ENCODE peak calls at places on chromosomes 7 and 10, in four cellular contexts. M, E, O and Z are unnamed samples. For H3K4me1, the result is how much of the 10 kb centered on the place peaks cover.

GRCh38 chr7:102165136-102165535 is 121.5 kb upstream of the SH2B2 start:
- DNase-seq in M (no peak), E (no peak), O (no peak), Z (no peak)

GRCh38 chr7:77757589-77757988 is 40.6 kb downstream of the TMEM60 start:
- DNase-seq in M (no peak), E (no peak), O (no peak), Z (no peak)

GRCh38 chr10:113718974-113719822 is 32.3 kb upstream of the PLEKHS1 start:
- DNase-seq in M (no peak), E (no peak), O (no peak), Z (no peak)

GRCh38 chr10:123553810-123554430 is 112.2 kb upstream of the GPR26 start:
- DNase-seq in M (no peak), E (no peak), O (no peak), Z (no peak)

GRCh38 chr10:11757452-11757819 is 15.3 kb downstream of the ECHDC3 start:
- DNase-seq in M (peak), E (peak), O (no peak), Z (no peak)

GRCh38 chr10:129759214-129760002 is 204.7 kb downstream of the EBF3 start:
- DNase-seq in M (no peak), E (no peak), O (peak), Z (no peak)

GRCh38 chr10:110075726-110076125 is 67.9 kb downstream of the ADD3 start:
- DNase-seq in M (no peak), E (no peak), O (no peak), Z (no peak)

GRCh38 chr7:132782777-132783633 is 206.7 kb upstream of the PLXNA4 start:
- DNase-seq in M (no peak), E (no peak), O (no peak), Z (no peak)

GRCh38 chr7:54778166-54778565 is 19.2 kb upstream of the SEC61G start:
- DNase-seq in M (no peak), E (no peak), O (no peak), Z (no peak)

GRCh38 chr10:103442031-103442461 is 10.1 kb downstream of the CALHM2 start:
- DNase-seq in M (no peak), E (peak), O (no peak), Z (no peak)

GRCh38 chr10:94046152-94046551 is 52.4 kb downstream of the PLCE1 start:
- DNase-seq in M (no peak), E (no peak), O (no peak), Z (no peak)

GRCh38 chr7:39733881-39734571 is 110.7 kb downstream of the RALA start:
- DNase-seq in M (no peak), E (no peak), O (no peak), Z (no peak)

GRCh38 chr10:108180883-108181282 is 1016.4 kb upstream of the SORCS1 start:
- DNase-seq in M (no peak), E (no peak), O (no peak), Z (no peak)

GRCh38 chr10:102876747-102877153 is 7.5 kb downstream of the AS3MT start:
- DNase-seq in M (no peak), E (no peak), O (no peak), Z (no peak)

GRCh38 chr7:22453159-22453558 is 46.8 kb downstream of the STEAP1B start:
- DNase-seq in M (no peak), E (no peak), O (no peak), Z (no peak)
- H3K4me3 ChIP-seq in M (no peak), E (no peak), O (no peak), Z (no peak)

DNA sequence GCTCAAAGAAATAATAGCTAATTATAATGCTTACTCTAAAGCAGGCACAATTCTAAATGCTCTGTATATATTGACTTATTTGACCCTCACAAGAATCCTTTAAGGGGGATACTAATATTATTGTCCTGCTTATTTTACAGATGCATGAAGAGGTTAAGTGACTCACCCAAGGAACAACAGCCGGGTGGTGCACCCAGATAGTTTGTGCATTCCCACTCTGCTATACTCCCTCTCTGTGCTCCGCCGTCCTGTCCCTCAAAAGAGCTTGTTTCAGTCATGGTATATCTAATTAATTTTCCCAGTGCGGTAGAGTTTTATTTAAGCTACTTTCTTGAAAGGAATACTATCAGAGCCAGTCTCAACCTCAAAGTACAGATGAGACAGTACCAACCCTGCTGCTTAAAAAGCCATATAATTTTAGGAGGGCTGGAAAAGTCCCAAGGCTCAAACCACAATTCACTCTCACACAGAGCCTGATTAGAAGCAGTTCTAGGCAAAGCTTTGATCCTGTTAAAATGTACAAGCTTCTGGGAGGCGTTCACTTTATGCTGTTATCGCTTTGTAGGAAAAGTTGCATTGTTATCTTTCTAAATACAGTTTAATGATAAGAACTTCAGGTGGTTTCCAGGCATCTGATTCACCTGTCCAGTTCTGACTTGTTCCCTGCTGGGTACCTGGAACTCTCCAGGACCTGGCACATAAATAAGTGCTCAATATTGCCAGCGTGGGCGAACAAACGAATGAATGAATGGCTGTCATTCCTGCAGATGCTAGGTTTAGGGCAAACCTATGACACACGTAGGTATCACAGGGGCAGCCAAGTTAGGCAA is 261.5 kb upstream of the KLF14 start:
- DNase-seq in M (no peak), E (no peak), O (no peak), Z (no peak)
- H3K4me1 ChIP-seq in M (under half), E (half or more), O (half or more), Z (under half)

GRCh38 chr7:6384327-6384726 is 63.4 kb downstream of the DAGLB start:
- DNase-seq in M (no peak), E (no peak), O (no peak), Z (no peak)

GRCh38 chr7:6382797-6383196 is 65.0 kb downstream of the DAGLB start:
- DNase-seq in M (no peak), E (no peak), O (no peak), Z (no peak)

GRCh38 chr7:6379881-6380280 is 67.9 kb downstream of the DAGLB start:
- DNase-seq in M (no peak), E (no peak), O (no peak), Z (no peak)

GRCh38 chr7:6376820-6377219 is 70.9 kb downstream of the DAGLB start:
- DNase-seq in M (no peak), E (no peak), O (no peak), Z (no peak)

DNA sequence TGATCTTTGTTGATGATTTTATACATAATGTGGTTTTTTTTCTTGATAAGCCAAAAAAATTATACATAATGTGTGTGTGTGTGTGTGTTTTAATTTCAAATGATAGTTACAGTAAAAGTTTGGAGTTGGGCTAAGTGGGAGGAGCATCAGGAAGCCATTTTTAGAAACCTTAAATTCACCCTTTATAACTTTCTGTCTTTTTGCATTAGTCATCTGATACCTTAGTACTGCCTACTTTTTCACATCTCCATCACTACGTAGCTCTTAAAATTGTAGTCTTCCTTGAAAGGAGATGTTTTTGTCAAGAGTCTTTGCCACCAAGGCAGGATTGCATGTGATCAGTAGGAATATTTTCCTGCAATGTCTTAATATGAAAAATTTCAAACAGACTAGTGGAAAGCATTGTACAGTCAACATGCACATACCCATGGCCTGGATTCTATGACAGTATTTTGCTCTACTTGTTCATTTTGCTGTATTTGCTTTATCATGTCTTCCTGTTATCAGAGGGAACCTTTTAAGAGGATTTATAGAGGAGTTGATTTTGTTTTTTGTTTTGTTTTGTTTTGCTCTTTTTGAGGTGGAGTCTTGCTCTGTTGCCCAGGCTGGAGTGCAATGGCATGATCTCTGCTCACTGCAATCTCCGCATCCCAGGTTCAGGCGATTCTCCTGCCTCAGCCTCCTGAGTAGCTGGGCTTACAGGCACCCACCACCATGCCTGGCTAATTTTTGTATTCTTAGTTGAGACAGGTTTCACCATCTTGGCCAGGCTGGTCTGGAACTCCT is 67.3 kb downstream of the DAGLB start:
- DNase-seq in M (no peak), E (no peak), O (no peak), Z (no peak)
- H3K27ac ChIP-seq in M (peak), E (no peak), O (no peak), Z (peak)

GRCh38 chr10:28179490-28180099 is 123.3 kb downstream of the MPP7 start:
- DNase-seq in M (peak), E (no peak), O (no peak), Z (no peak)

GRCh38 chr10:28180654-28181053 is 122.2 kb downstream of the MPP7 start:
- DNase-seq in M (no peak), E (no peak), O (no peak), Z (no peak)

GRCh38 chr10:28181478-28182096 is 121.3 kb downstream of the MPP7 start:
- DNase-seq in M (no peak), E (no peak), O (no peak), Z (no peak)

GRCh38 chr10:28179006-28179405 is 123.9 kb downstream of the MPP7 start:
- DNase-seq in M (no peak), E (no peak), O (no peak), Z (no peak)

GRCh38 chr10:28177944-28178637 is 124.8 kb downstream of the MPP7 start:
- DNase-seq in M (no peak), E (no peak), O (no peak), Z (peak)
- H3K4me3 ChIP-seq in M (no peak), E (peak), O (peak), Z (peak)

DNA sequence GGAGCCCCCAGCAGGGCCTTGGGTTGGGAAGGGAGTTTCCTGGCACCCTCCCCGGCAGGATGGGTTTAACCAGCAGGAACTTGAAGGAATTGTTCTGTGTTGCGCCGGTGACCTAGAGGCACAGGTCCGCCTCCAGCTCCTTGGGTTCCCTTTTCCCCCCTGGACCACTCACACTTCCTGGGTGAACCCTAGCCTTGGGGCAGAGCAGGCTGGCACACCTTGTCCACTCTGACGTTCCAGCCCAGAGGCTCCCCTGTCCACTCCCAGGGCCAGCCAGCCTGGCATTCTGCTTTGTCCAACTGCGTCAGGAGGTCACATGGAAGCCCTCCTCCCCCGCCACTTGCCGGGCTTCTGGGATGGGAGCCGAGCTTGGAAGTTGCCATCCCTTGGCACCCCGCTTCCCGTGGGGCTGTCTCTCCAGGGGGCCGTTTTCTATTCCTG is 25.8 kb downstream of the TMEM120A start:
- DNase-seq in M (no peak), E (no peak), O (no peak), Z (no peak)
- H3K4me1 ChIP-seq in M (under half), E (half or more), O (half or more), Z (under half)

DNA sequence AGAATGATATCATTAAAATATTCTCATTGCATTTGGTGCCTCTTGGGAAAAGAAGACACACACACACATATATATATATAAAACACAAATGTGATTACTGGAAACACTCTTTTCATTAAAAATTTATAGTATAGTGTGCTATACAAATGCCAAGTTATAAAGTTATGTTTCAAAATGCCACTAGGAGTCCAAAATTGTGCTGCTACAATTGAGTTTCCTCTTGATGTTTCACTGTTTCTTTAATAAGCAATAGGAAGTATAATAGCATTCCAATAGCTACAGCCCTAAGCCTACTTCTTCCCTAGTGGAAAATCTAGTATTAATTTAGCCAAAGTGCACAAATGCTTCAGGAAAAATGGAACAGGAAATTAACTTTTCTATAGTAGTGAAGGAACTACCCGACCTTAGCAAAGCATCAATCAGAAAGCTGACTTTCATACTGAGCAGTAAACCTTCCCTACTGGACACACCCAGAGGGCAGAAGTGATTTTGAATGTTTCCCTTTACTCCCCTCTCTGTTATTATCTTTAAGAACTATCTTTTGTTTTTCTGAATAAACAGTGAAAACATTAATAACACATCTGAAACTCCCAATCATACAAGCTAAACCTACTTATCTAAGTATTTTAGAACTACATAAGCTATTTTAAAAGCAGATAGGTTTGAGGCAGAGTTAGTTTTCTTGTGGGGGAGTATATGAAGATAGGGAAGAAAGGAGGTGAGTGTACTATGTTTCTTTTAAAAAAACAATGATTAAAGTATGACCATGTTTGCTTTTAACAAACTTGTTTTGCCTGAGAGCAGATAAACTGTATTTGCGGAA is 13.6 kb downstream of the CPED1 start:
- DNase-seq in M (no peak), E (no peak), O (no peak), Z (no peak)
- H3K27ac ChIP-seq in M (no peak), E (peak), O (no peak), Z (no peak)

GRCh38 chr7:22728416-22729029 is 1.5 kb downstream of the IL6 start:
- DNase-seq in M (peak), E (no peak), O (no peak), Z (no peak)

GRCh38 chr7:22729180-22729579 is 2.2 kb downstream of the IL6 start:
- DNase-seq in M (no peak), E (no peak), O (no peak), Z (no peak)

GRCh38 chr7:22725585-22725984 is 1.4 kb upstream of the IL6 start:
- DNase-seq in M (no peak), E (no peak), O (no peak), Z (no peak)

GRCh38 chr7:22726345-22726848 is 603 bp upstream of the IL6 start:
- DNase-seq in M (peak), E (no peak), O (peak), Z (peak)

DNA sequence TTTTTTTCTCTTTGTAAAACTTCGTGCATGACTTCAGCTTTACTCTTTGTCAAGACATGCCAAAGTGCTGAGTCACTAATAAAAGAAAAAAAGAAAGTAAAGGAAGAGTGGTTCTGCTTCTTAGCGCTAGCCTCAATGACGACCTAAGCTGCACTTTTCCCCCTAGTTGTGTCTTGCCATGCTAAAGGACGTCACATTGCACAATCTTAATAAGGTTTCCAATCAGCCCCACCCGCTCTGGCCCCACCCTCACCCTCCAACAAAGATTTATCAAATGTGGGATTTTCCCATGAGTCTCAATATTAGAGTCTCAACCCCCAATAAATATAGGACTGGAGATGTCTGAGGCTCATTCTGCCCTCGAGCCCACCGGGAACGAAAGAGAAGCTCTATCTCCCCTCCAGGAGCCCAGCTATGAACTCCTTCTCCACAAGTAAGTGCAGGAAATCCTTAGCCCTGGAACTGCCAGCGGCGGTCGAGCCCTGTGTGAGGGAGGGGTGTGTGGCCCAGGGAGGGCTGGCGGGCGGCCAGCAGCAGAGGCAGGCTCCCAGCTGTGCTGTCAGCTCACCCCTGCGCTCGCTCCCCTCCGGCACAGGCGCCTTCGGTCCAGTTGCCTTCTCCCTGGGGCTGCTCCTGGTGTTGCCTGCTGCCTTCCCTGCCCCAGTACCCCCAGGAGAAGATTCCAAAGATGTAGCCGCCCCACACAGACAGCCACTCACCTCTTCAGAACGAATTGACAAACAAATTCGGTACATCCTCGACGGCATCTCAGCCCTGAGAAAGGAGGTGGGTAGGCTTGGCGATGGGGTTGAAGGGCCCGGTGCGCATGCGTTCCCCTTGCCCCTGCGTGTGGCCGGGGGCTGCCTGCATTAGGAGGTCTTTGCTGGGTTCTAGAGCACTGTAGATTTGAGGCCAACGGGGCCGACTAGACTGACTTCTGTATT is at the start of gene IL6:
- DNase-seq in M (peak), E (peak), O (peak), Z (no peak)
- H3K4me3 ChIP-seq in M (no peak), E (peak), O (peak), Z (no peak)

GRCh38 chr10:24449769-24450310 is 240.9 kb downstream of the KIAA1217 start:
- DNase-seq in M (no peak), E (no peak), O (no peak), Z (no peak)
- H3K4me1 ChIP-seq in M (under half), E (half or more), O (under half), Z (under half)

DNA sequence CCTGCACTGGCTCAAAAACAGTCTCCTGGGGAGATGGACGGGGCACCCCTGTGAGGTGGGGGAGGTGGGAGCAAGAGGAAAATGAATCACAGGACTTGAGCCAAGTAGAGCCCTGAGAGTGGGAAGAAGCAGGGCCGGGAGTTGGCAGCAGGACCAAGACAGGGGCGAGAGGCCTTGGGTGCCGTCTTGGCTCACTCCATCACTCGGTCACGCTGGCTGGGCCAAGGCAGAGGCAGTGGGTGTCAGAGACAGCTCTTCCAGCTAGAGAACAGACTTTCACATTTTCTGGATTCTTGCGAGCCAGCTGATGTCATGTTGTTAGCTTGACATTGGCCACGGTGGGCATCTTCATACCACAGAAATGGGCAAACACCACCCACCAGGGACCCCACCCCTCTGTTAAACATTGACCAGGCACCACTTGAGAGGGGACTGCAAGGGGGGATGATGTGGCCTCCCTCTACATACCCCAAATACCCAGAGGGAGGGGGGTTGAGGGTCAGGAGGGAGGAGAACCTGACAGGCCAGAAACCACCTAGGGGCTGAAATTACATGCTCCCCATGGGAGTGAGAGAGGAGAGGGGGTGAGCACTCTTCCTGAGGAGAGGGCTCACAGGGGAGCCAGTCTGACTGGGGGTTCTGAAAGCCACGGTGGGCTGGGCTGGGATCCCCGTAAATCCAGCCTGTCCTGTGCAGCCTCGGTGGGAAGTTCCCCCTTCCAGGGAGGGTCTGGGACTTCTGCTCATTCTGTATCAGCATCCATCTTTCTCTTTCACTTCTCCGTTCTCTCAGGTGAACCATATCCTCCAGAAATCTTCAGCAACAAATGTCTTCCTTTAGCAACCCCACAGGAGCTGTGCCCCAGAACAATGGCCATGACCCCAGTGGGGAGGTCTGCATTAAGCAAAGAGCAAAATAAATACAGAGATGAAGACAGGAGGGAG is 19.6 kb downstream of the CAMK2B start:
- DNase-seq in M (no peak), E (no peak), O (no peak), Z (no peak)
- H3K27ac ChIP-seq in M (no peak), E (no peak), O (no peak), Z (no peak)